ENCODE peak calls at places on chromosomes 7 and 10, in seven cellular contexts. G, D, W, O, U, M and J are unnamed samples. For H3K4me1, the result is how much of the 10 kb centered on the place peaks cover.

GRCh38 chr7:78141533-78142281 is 343.1 kb downstream of the PHTF2 start:
- DNase-seq in G (no peak), D (no peak), W (no peak), O (no peak), U (no peak), M (no peak), J (no peak)

GRCh38 chr7:151834281-151835035 is 42.5 kb downstream of the PRKAG2 start:
- DNase-seq in G (no peak), D (no peak), W (no peak), O (no peak), U (peak), M (peak), J (no peak)

GRCh38 chr7:112423987-112424386 is 26.3 kb upstream of the IFRD1 start:
- DNase-seq in G (no peak), D (no peak), W (no peak), O (no peak), U (no peak), M (no peak), J (no peak)

GRCh38 chr10:75050520-75050919 is 60.9 kb upstream of the SAMD8 start:
- DNase-seq in G (no peak), D (no peak), W (no peak), O (no peak), U (no peak), M (no peak), J (no peak)

GRCh38 chr10:33612116-33612515 is 277.6 kb upstream of the NRP1 start:
- DNase-seq in G (no peak), D (no peak), W (no peak), O (no peak), U (no peak), M (no peak), J (no peak)

GRCh38 chr7:16644987-16645592 is 464 bp downstream of the ANKMY2 start:
- DNase-seq in G (peak), D (no peak), W (peak), O (no peak), U (no peak), M (peak), J (no peak)

GRCh38 chr7:30727061-30727945 is 24.6 kb upstream of the INMT start:
- DNase-seq in G (peak), D (no peak), W (no peak), O (no peak), U (peak), M (no peak), J (no peak)

GRCh38 chr7:47100815-47101435 is 481.0 kb downstream of the TNS3 start:
- DNase-seq in G (peak), D (peak), W (peak), O (peak), U (no peak), M (peak), J (peak)

GRCh38 chr7:100435401-100436304 is 644 bp downstream of the PPP1R35 start:
- DNase-seq in G (peak), D (peak), W (peak), O (no peak), U (peak), M (peak), J (peak)

GRCh38 chr7:142908921-142909870 is 23.7 kb upstream of the TRPV6 start:
- DNase-seq in G (peak), D (peak), W (peak), O (peak), U (no peak), M (no peak), J (no peak)

GRCh38 chr7:116356333-116356965 is 143.1 kb upstream of the CAV2 start:
- DNase-seq in G (no peak), D (no peak), W (no peak), O (no peak), U (no peak), M (no peak), J (no peak)

GRCh38 chr7:116355423-116355765 is 144.1 kb upstream of the CAV2 start:
- DNase-seq in G (no peak), D (no peak), W (no peak), O (no peak), U (no peak), M (no peak), J (no peak)

GRCh38 chr7:116354171-116354545 is 143.8 kb downstream of the TES start:
- DNase-seq in G (no peak), D (no peak), W (no peak), O (no peak), U (no peak), M (no peak), J (no peak)

GRCh38 chr7:116353614-116354013 is 143.3 kb downstream of the TES start:
- DNase-seq in G (no peak), D (no peak), W (no peak), O (no peak), U (no peak), M (no peak), J (peak)

DNA sequence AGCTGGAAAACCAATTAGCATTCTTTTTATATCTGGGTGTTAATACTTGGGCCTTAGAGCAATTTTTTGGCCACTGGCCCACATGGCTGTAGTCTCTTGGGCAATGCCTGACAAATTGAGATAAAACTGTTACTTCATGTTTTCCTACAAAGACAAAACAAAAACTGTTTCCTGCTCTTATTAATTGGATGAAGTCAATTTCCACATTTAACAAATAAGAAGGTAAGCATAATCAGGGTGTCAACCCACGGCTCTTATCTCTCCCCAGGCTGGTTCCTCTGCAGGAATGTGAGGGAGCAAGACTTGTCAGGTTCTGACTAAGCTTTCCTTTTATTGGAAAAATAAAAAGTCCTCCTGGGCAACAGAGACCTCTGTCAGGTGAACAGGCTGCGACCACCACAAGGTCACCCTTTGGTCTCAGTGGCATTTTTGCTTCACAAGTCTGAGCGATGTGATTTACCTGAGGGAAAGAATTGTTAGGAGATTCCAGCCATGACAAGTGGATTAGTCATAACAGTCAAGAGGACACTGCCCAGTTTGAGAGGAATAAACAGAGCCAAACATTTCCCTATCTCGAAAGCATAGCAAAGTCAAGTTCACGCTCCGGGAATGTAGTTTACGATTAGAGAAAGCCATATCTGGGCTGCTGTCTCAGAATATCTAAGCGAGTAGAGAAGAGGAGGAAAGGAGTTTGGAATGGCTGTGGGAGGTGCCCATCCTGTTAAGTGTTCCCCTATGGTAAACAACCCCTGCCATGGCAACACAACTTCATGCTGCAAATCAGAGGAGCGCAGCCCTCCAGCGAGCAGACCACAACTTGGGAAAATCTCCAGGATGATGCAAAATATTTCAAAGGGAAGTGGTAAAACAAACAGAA is 144.4 kb downstream of the TES start:
- DNase-seq in G (peak), D (no peak), W (peak), O (peak), U (no peak), M (no peak), J (peak)
- H3K4me3 ChIP-seq in G (no peak), D (no peak), W (peak), O (peak), U (no peak), M (peak), J (peak)

DNA sequence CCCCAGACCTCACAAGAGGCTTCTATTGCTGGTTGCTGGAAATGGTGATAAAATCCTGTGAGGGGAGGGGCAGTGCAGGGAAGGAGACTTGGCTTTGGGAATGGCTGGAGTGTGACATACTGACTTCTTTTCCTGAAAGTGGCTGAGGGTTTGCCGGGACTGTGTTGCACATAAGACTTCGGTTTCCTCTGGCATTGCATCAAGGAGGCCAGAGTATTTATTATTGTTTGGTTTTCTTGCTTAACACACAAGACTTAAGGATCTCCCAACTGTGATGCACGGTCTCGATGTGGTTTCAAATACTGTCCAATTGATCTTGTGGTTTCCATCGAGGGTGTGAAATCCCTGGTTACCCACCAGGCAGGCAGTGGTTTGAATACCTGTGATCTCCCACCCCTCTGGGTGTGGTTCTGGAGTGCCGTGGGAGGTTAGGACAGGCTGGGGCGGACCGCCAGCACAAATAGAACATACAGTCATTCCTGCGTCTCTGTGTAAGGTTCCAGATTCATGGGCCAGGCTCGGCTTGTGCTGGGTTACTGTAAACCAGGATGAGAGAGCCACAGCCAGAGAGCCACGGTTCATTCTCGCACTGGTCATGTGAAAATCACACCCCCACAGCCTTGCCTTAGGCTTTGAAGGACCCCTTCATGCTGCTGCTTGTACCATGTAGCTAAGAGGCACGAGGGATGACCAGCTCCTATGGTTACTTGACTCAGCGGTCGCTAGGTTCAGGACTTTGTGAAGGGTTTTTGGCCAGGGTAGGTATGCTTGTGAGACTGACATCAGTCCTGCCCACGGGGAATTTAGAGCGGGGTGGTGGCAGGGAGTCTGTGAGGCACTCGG is 39.2 kb downstream of the WBP1L start:
- DNase-seq in G (no peak), D (no peak), W (no peak), O (no peak), U (no peak), M (peak), J (no peak)
- H3K4me1 ChIP-seq in G (under half), D (half or more), W (under half), O (under half), U (under half), M (half or more), J (under half)

DNA sequence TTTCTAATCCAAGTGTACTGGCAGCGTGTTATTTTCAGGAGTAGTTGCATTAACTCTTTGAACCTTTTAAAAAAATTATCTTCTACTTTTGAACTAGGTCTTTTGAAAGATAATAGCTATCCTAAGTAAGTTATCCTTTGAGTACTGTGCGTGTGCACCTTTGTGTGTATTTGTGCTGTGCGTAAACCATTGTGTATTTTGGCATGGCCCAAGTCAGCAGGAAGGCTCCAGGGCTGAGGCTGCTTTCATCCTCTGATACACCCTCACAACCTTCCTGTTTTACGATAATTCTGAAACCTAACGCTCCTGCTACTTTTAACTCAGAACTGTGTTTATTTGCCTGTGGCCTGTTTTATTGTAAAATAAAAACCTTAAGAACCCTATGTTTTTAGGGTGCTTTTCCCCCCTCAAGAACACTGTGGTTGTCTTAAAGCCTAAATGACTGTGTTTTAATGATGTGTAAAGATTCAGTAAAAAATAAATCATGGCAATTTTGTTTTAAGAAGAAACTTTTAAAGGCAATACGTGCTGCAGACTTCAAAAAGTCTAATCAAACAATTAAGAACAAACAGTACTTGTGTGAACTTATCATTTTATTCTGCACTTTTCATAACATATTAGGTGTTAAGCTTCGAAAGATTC is 57.5 kb downstream of the HDAC9 start:
- DNase-seq in G (no peak), D (no peak), W (peak), O (no peak), U (no peak), M (no peak), J (no peak)
- H3K4me3 ChIP-seq in G (no peak), D (no peak), W (no peak), O (no peak), U (no peak), M (no peak), J (no peak)

DNA sequence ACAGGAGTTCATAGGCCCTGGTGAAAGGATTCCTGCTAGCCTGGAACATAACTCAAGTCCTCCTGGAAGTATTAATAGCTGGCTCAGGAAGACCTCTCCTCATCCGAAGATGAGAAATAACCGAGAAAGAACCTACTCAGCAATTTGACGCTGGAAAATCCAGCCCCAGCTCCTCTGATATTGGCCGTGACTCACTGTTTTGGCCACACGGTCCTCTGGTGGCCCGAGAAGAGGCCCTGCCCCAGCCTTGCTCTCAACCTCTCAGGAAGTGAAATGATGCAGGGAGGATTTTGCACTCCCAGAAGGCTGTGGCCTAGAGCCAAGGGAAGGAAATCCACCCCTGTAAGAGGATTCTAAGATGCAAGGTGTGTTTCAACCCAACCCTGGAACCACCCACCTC is 121.6 kb downstream of the MTPAP start:
- DNase-seq in G (no peak), D (no peak), W (no peak), O (no peak), U (no peak), M (no peak), J (no peak)
- H3K4me1 ChIP-seq in G (under half), D (under half), W (under half), O (under half), U (under half), M (under half), J (under half)